ENCODE peak calls at places on chromosome 10, in eight cellular contexts. U is PC-9, K is mesendoderm, B is sigmoid colon, W is pancreas, Y is endodermal cell, C is psoas muscle, L is uterus. J is an unnamed sample. For H3K36me3, the result is how much of the 10 kb centered on the place peaks cover.

GRCh38 chr10:131204406-131205152 is 106.9 kb downstream of the TCERG1L start:
- DNase-seq in W (no peak), K (no peak), B (no peak), C (peak), Y (peak), U (no peak), L (no peak), J (no peak)

GRCh38 chr10:42975558-42976352 is 101.1 kb upstream of the RET start:
- DNase-seq in C (peak), L (peak), W (peak), U (peak), K (no peak), Y (peak), B (peak), J (no peak)

GRCh38 chr10:85145966-85146365 is 817.6 kb downstream of the CCSER2 start:
- DNase-seq in U (no peak), K (no peak), L (no peak), Y (no peak), C (no peak), B (no peak), W (no peak), J (no peak)

GRCh38 chr10:98186681-98187080 is 52.2 kb downstream of the R3HCC1L start:
- DNase-seq in W (no peak), Y (no peak), K (no peak), L (no peak), U (no peak), C (no peak), B (no peak), J (no peak)

GRCh38 chr10:35388197-35388596 is 51.9 kb downstream of the CCNY start:
- DNase-seq in U (no peak), C (no peak), L (no peak), B (no peak), W (no peak), Y (no peak), K (no peak), J (no peak)

GRCh38 chr10:8794860-8795259 is 740.4 kb downstream of the GATA3 start:
- DNase-seq in Y (no peak), W (no peak), B (no peak), K (no peak), C (no peak), L (no peak), U (no peak), J (no peak)

GRCh38 chr10:94105226-94105625 is 111.5 kb downstream of the PLCE1 start:
- DNase-seq in U (no peak), Y (peak), K (peak), L (no peak), W (no peak), B (no peak), C (no peak), J (no peak)

GRCh38 chr10:1035201-1035600 is 9.5 kb upstream of the IDI2 start:
- DNase-seq in C (peak), U (no peak), W (no peak), K (no peak), B (no peak), L (no peak), Y (no peak), J (no peak)

GRCh38 chr10:91632671-91633550 is at the start of gene PPP1R3C:
- DNase-seq in K (peak), L (peak), Y (peak), B (peak), W (peak), C (peak), U (peak), J (peak)

GRCh38 chr10:119281581-119282071 is 74.3 kb downstream of the GRK5 start:
- DNase-seq in L (peak), C (peak), B (peak), U (no peak), W (peak), K (no peak), Y (no peak), J (no peak)

GRCh38 chr10:132994371-132994796 is 52.0 kb upstream of the CFAP46 start:
- DNase-seq in W (no peak), B (no peak), K (peak), U (no peak), C (no peak), L (no peak), Y (no peak), J (no peak)

GRCh38 chr10:114714281-114714741 is 56.2 kb upstream of the ABLIM1 start:
- DNase-seq in L (no peak), W (no peak), K (no peak), C (no peak), Y (no peak), U (peak), B (no peak), J (peak)

GRCh38 chr10:66747451-66747850 is 178.4 kb upstream of the LRRTM3 start:
- DNase-seq in U (peak), Y (no peak), W (no peak), C (no peak), L (no peak), B (no peak), K (no peak), J (no peak)

GRCh38 chr10:106582291-106582690 is 582.2 kb downstream of the SORCS1 start:
- DNase-seq in C (no peak), W (no peak), Y (no peak), B (no peak), K (peak), L (no peak), U (no peak), J (no peak)

GRCh38 chr10:65419629-65420028 is 1506.2 kb upstream of the LRRTM3 start:
- DNase-seq in Y (no peak), U (no peak), B (no peak), K (no peak), C (no peak), W (no peak), L (no peak), J (no peak)

GRCh38 chr10:12207114-12207513 is 11.1 kb downstream of the CDC123 start:
- DNase-seq in K (no peak), U (no peak), B (no peak), L (no peak), Y (no peak), W (no peak), C (no peak), J (no peak)

GRCh38 chr10:12214763-12215218 is 18.8 kb downstream of the CDC123 start:
- DNase-seq in K (peak), U (peak), B (no peak), C (no peak), Y (no peak), W (no peak), L (no peak), J (no peak)

GRCh38 chr10:12208460-12208859 is 12.5 kb downstream of the CDC123 start:
- DNase-seq in L (no peak), B (no peak), K (no peak), Y (no peak), C (no peak), U (no peak), W (no peak), J (no peak)

GRCh38 chr10:12214093-12214492 is 18.1 kb downstream of the CDC123 start:
- DNase-seq in C (no peak), W (no peak), Y (no peak), K (no peak), B (no peak), U (no peak), L (no peak), J (no peak)

GRCh38 chr10:12212454-12212853 is 16.5 kb downstream of the CDC123 start:
- DNase-seq in C (no peak), K (no peak), Y (no peak), W (no peak), L (no peak), U (no peak), B (no peak), J (no peak)
- H3K36me3 ChIP-seq in C (half or more), K (under half), Y (half or more), W (under half), L (under half), U (under half), B (under half), J (half or more)

GRCh38 chr10:122068844-122069243 is 79.9 kb downstream of the TACC2 start:
- DNase-seq in W (no peak), C (no peak), B (no peak), U (no peak), K (no peak), L (no peak), Y (peak), J (no peak)

GRCh38 chr10:122057841-122058240 is 68.9 kb downstream of the TACC2 start:
- DNase-seq in B (peak), K (no peak), W (no peak), C (no peak), U (no peak), Y (no peak), L (no peak), J (peak)

GRCh38 chr10:122060250-122060649 is 71.3 kb downstream of the TACC2 start:
- DNase-seq in K (no peak), U (peak), L (no peak), C (no peak), B (peak), W (no peak), Y (no peak), J (no peak)

DNA sequence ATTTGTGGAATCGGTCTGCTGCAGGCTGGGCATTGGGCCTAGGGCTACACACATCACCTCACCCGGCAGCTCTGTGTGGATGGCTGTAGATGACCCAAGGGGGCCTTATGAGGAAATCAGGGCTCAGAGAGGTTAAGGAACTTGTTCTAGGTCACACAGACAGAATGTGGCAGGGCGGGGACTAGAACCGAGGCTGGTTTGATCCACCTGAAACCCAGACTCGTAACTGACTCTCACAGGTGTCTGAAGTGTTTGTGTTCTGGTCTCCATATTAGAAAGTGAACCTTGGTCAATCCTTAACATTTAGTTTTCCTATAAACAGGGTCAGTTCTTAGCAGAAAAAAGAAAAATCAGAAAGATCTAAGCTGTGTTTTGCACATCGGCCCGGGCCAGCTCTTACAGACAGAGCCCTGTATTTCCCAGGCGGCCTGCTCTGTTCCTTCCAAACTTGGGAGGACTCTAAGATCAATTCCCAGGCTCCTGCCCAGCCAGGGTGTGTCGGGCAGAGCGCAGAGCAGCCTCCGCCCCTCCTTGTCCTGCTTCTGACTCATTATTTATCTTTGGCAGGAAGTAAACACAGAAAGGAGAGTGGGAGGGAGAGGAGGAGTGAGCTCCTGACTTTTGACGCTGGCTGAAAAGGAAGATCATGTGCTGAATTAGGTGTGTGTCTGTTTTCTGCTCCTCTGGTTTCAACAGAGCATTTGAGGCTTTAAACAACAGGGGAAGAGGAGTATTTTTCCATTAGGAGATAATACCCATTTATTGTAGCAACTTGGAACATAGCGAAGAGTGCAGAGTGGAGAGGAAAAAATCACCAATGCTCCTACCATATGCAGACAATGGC is 74.1 kb downstream of the TACC2 start:
- DNase-seq in U (peak), L (peak), C (peak), Y (peak), K (peak), B (peak), W (peak), J (peak)
- H3K36me3 ChIP-seq in U (under half), L (under half), C (under half), Y (under half), K (under half), B (under half), W (under half), J (under half)

GRCh38 chr10:36783400-36783799 is 342.0 kb upstream of the ANKRD30A start:
- DNase-seq in W (peak), B (no peak), L (no peak), U (no peak), C (no peak), K (no peak), Y (no peak), J (no peak)
- H3K36me3 ChIP-seq in W (under half), B (under half), L (under half), U (under half), C (under half), K (under half), Y (under half), J (under half)

GRCh38 chr10:49497358-49497757 is 41.6 kb downstream of the ERCC6 start:
- DNase-seq in U (no peak), K (no peak), Y (no peak), B (no peak), L (no peak), W (no peak), C (no peak), J (no peak)

GRCh38 chr10:49498465-49498864 is 40.5 kb downstream of the ERCC6 start:
- DNase-seq in K (no peak), L (no peak), U (no peak), C (no peak), W (no peak), B (no peak), Y (no peak), J (no peak)

GRCh38 chr10:49500420-49500819 is 38.5 kb downstream of the ERCC6 start:
- DNase-seq in Y (no peak), U (no peak), B (no peak), K (peak), C (no peak), L (no peak), W (peak), J (no peak)

GRCh38 chr10:49502358-49502757 is 36.6 kb downstream of the ERCC6 start:
- DNase-seq in Y (no peak), C (no peak), U (no peak), B (no peak), W (no peak), K (peak), L (no peak), J (no peak)

DNA sequence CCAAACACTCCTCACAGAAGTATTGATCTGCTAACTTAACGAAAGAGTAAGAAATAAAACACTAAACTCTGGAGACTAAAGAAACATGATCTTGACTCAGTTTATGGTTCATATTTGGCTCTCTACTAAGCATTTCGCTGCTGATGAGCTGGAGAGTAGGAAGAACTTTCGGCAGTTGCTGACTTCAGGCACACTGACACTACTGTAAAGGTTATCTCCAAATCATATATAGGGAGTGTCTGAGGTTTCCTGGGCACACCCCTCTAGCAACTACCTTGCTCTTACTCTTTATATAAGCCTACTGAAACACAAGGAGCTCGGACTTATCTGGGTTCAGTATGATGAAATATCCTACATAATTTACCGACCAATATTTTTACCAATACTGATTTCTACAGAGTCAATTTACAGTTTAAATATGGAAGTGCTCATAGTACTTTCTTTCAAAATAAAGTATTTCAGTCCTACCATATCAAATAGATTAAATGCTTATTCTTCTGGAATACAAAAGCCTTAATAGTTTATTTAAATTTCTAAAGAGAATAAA is 39.5 kb downstream of the ERCC6 start:
- DNase-seq in W (no peak), U (no peak), L (no peak), Y (no peak), B (no peak), K (no peak), C (no peak), J (no peak)
- H3K36me3 ChIP-seq in W (under half), U (under half), L (under half), Y (under half), B (under half), K (under half), C (under half), J (under half)

GRCh38 chr10:22581453-22581852 is 132.9 kb downstream of the PIP4K2A start:
- DNase-seq in L (no peak), B (no peak), W (no peak), K (no peak), Y (no peak), U (no peak), C (no peak), J (no peak)
- H3K36me3 ChIP-seq in L (under half), B (under half), W (under half), K (under half), Y (under half), U (under half), C (under half), J (under half)

DNA sequence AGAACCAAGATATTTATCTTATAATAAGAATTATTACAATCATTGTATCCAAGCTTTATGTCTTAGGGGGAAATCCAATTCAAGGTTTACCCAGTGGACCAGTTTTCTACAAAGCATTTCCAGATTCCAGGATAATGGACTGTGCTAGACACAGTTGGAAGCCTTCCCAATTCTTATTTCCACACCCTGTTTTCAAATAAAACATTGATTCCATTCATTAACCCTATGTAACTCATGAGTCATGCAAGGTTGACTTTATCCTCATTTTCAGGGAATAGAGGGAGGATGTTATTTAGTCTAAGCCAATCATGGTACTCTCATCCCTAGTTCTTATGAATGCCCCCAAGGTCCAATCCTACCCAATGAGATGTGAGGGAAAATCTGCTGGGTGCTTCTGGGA is 145.7 kb downstream of the RNLS start:
- DNase-seq in W (no peak), B (no peak), C (no peak), K (no peak), Y (no peak), U (no peak), L (no peak), J (no peak)
- H3K36me3 ChIP-seq in W (under half), B (under half), C (under half), K (under half), Y (under half), U (under half), L (under half), J (under half)

DNA sequence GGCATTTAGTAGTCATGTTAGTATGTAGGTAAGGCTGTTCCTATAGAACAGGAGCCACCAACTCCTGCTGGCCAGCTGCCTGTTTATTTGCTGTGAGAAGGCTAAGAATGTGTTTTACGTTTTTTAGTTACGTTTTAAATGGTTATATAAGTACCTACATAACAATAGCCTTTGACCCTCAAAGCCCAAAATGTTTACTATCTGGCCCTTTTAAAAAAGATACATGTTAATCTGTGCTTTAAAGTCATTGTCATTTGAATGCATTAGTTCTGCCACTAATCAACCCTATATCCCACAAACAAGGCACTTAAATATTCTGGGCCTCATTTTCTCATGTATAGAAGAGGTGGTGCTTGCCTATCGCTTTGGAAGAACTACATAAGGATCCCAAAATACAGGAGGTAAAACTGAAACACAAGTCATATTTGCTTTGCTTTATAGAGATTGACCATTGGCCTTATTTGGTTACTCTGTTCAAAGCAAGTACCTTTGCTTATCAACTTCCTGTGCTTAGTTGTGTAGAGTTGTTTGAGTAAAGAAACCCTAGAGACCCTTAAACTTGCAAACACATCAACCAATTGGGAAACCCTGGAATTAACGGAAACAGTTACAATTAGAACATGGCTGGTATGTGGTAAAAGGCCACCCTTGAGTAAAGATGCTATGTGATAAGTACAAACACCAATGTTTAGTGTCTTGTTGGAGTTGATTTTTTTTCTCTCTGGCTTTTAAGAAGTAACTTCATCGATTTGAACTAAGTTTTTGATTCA is 25.9 kb downstream of the TIMM23 start:
- DNase-seq in C (no peak), U (no peak), B (no peak), K (no peak), Y (no peak), L (no peak), W (no peak), J (no peak)
- H3K36me3 ChIP-seq in C (half or more), U (half or more), B (under half), K (under half), Y (half or more), L (under half), W (under half), J (half or more)

GRCh38 chr10:86443069-86443468 is 76.5 kb upstream of the GRID1 start:
- DNase-seq in Y (no peak), K (no peak), C (no peak), U (no peak), B (no peak), W (no peak), L (no peak), J (no peak)

GRCh38 chr10:86446424-86446823 is 75.2 kb downstream of the WAPL start:
- DNase-seq in L (no peak), K (no peak), B (no peak), C (no peak), W (no peak), U (no peak), Y (no peak), J (no peak)

GRCh38 chr10:86446987-86447386 is 74.6 kb downstream of the WAPL start:
- DNase-seq in U (no peak), Y (no peak), C (no peak), W (no peak), L (no peak), B (no peak), K (no peak), J (no peak)

GRCh38 chr10:86440874-86441838 is 74.6 kb upstream of the GRID1 start:
- DNase-seq in W (no peak), Y (no peak), U (no peak), C (no peak), K (peak), L (no peak), B (no peak), J (no peak)

GRCh38 chr10:86443936-86444335 is 77.3 kb upstream of the GRID1 start:
- DNase-seq in U (no peak), C (no peak), W (no peak), L (no peak), Y (no peak), K (no peak), B (no peak), J (no peak)
- H3K36me3 ChIP-seq in U (under half), C (half or more), W (under half), L (under half), Y (half or more), K (under half), B (under half), J (half or more)

GRCh38 chr10:129837909-129838582 is 126.0 kb downstream of the EBF3 start:
- DNase-seq in U (no peak), C (no peak), Y (no peak), W (no peak), K (no peak), L (no peak), B (no peak), J (no peak)
- H3K36me3 ChIP-seq in U (under half), C (half or more), Y (under half), W (under half), K (under half), L (under half), B (under half), J (under half)